ENCODE peak calls at places on chromosomes 4 and X, in four cellular contexts. M is upper lobe of right lung; O is stimulated activated CD4-positive, alpha-beta T cell treated with anti-CD3 and anti-CD28 coated beads, Interleukin-2, amount 100 ng/mL, for 24 hours; U is nephron progenitor cell. T is an unnamed sample.
A peak's percentile ranks its signal among the peaks of the same experiment; 100 is the strongest.

GRCh38 chr4:103774326-103774725 is 54.5 kb upstream of the TACR3 start:
- DNase-seq in M (no peak), O (no peak), U (no peak), T (no peak)

GRCh38 chrX:1167466-1167865 is 45.0 kb downstream of the CRLF2 start:
- DNase-seq in M (no peak), O (no peak), U (no peak), T (no peak)

GRCh38 chr4:119048446-119048845 is 87.2 kb upstream of the MYOZ2 start:
- DNase-seq in M (no peak), O (no peak), U (no peak), T (no peak)

GRCh38 chrX:102043380-102043779 is 82.1 kb upstream of the TCEAL2 start:
- DNase-seq in M (no peak), O (no peak), U (no peak), T (no peak)

GRCh38 chr4:56844817-56845580 is 23.5 kb upstream of the SPINK2 start:
- DNase-seq in M (no peak), O (no peak), U (no peak), T (no peak)

GRCh38 chr4:90187148-90187884 is 60.1 kb downstream of the CCSER1 start:
- DNase-seq in M (no peak), O (no peak), U (no peak), T (no peak)

GRCh38 chr4:41268721-41269517 is 12.2 kb downstream of the UCHL1 start:
- DNase-seq in M (no peak), O (no peak), U (no peak), T (no peak)

GRCh38 chr4:127732623-127733199 is 2.5 kb downstream of the SLC25A31 start:
- DNase-seq in M (no peak), O (no peak), U (no peak), T (peak; percentile 48)

GRCh38 chrX:68163446-68163845 is 269.8 kb downstream of the OPHN1 start:
- DNase-seq in M (no peak), O (no peak), U (no peak), T (no peak)

GRCh38 chr4:133565379-133565778 is 416.3 kb downstream of the PCDH10 start:
- DNase-seq in M (no peak), O (no peak), U (no peak), T (no peak)

GRCh38 chrX:70436380-70436779 is 8.3 kb upstream of the DLG3 start:
- DNase-seq in M (no peak), O (no peak), U (peak; percentile 45), T (peak; percentile 51)

GRCh38 chr4:152103181-152103901 is 342.5 kb upstream of the GATB start:
- DNase-seq in M (no peak), O (no peak), U (no peak), T (no peak)

GRCh38 chrX:13285229-13285628 is 34.6 kb downstream of the ATXN3L start:
- DNase-seq in M (no peak), O (no peak), U (no peak), T (no peak)

GRCh38 chr4:3304831-3305609 is 12.2 kb downstream of the RGS12 start:
- DNase-seq in M (peak; percentile 56), O (no peak), U (no peak), T (no peak)

GRCh38 chrX:20067709-20068315 is 48.9 kb downstream of the MAP7D2 start:
- DNase-seq in M (peak; percentile 76), O (no peak), U (peak; percentile 8), T (no peak)

GRCh38 chr4:10048931-10049655 is 27.8 kb upstream of the SLC2A9 start:
- DNase-seq in M (no peak), O (no peak), U (no peak), T (no peak)